ENCODE peak calls at places on chromosomes 1 and 21, in seven cellular contexts. One of them, this sample, is unnamed.

GRCh38 chr1:53636621-53637171 is 102.3 kb downstream of the GLIS1 start:
- DNase-seq in upper lobe of right lung: peak
- DNase-seq in WTC11: no peak
- DNase-seq in natural killer cell: no peak
- DNase-seq in body of pancreas: no peak
- DNase-seq in breast epithelium: no peak
- DNase-seq in fibroblast of the aortic adventitia: no peak
- DNase-seq in this sample: no peak

GRCh38 chr1:42674214-42674613 is 8.0 kb upstream of the YBX1 start:
- DNase-seq in upper lobe of right lung: no peak
- DNase-seq in WTC11: no peak
- DNase-seq in natural killer cell: no peak
- DNase-seq in body of pancreas: no peak
- DNase-seq in breast epithelium: no peak
- DNase-seq in fibroblast of the aortic adventitia: no peak
- DNase-seq in this sample: no peak

GRCh38 chr1:220884109-220884980 is 5.1 kb downstream of the HLX start:
- DNase-seq in upper lobe of right lung: no peak
- DNase-seq in WTC11: peak
- DNase-seq in natural killer cell: no peak
- DNase-seq in body of pancreas: no peak
- DNase-seq in breast epithelium: no peak
- DNase-seq in fibroblast of the aortic adventitia: peak
- DNase-seq in this sample: no peak

GRCh38 chr21:16992448-16992847 is 520.4 kb upstream of the CXADR start:
- DNase-seq in upper lobe of right lung: no peak
- DNase-seq in WTC11: no peak
- DNase-seq in natural killer cell: no peak
- DNase-seq in body of pancreas: no peak
- DNase-seq in breast epithelium: no peak
- DNase-seq in fibroblast of the aortic adventitia: no peak
- DNase-seq in this sample: no peak

GRCh38 chr1:161099090-161099802 is 1.1 kb downstream of the KLHDC9 start:
- DNase-seq in upper lobe of right lung: no peak
- DNase-seq in WTC11: no peak
- DNase-seq in natural killer cell: no peak
- DNase-seq in body of pancreas: no peak
- DNase-seq in breast epithelium: no peak
- DNase-seq in fibroblast of the aortic adventitia: no peak
- DNase-seq in this sample: no peak

GRCh38 chr1:18907021-18907913 is 4.9 kb upstream of the ALDH4A1 start:
- DNase-seq in upper lobe of right lung: peak
- DNase-seq in WTC11: peak
- DNase-seq in natural killer cell: peak
- DNase-seq in body of pancreas: peak
- DNase-seq in breast epithelium: peak
- DNase-seq in fibroblast of the aortic adventitia: peak
- DNase-seq in this sample: peak

GRCh38 chr21:46039891-46040660 is 57.8 kb upstream of the COL6A2 start:
- DNase-seq in upper lobe of right lung: no peak
- DNase-seq in WTC11: no peak
- DNase-seq in natural killer cell: no peak
- DNase-seq in body of pancreas: no peak
- DNase-seq in breast epithelium: no peak
- DNase-seq in fibroblast of the aortic adventitia: no peak
- DNase-seq in this sample: no peak

GRCh38 chr1:112012823-112013222 is 23.4 kb upstream of the KCND3 start:
- DNase-seq in upper lobe of right lung: no peak
- DNase-seq in WTC11: no peak
- DNase-seq in natural killer cell: no peak
- DNase-seq in body of pancreas: no peak
- DNase-seq in breast epithelium: no peak
- DNase-seq in fibroblast of the aortic adventitia: no peak
- DNase-seq in this sample: no peak

GRCh38 chr1:23367791-23368561 is 1.7 kb downstream of the ZNF436 start:
- DNase-seq in upper lobe of right lung: peak
- DNase-seq in WTC11: peak
- DNase-seq in natural killer cell: peak
- DNase-seq in body of pancreas: peak
- DNase-seq in breast epithelium: peak
- DNase-seq in fibroblast of the aortic adventitia: peak
- DNase-seq in this sample: peak
- TF ChIP-seq CTCF in upper lobe of right lung: peak
- TF ChIP-seq CTCF in WTC11: no peak
- TF ChIP-seq CTCF in natural killer cell: no peak
- TF ChIP-seq CTCF in body of pancreas: no peak
- TF ChIP-seq CTCF in breast epithelium: no peak
- TF ChIP-seq CTCF in fibroblast of the aortic adventitia: no peak
- TF ChIP-seq CTCF in this sample: no peak

GRCh38 chr1:210944255-210944654 is 189.7 kb downstream of the KCNH1 start:
- DNase-seq in upper lobe of right lung: no peak
- DNase-seq in WTC11: no peak
- DNase-seq in natural killer cell: no peak
- DNase-seq in body of pancreas: no peak
- DNase-seq in breast epithelium: no peak
- DNase-seq in fibroblast of the aortic adventitia: no peak
- DNase-seq in this sample: no peak

GRCh38 chr1:210951279-210951678 is 182.7 kb downstream of the KCNH1 start:
- DNase-seq in upper lobe of right lung: no peak
- DNase-seq in WTC11: no peak
- DNase-seq in natural killer cell: no peak
- DNase-seq in body of pancreas: no peak
- DNase-seq in breast epithelium: no peak
- DNase-seq in fibroblast of the aortic adventitia: no peak
- DNase-seq in this sample: no peak

GRCh38 chr1:210949039-210949438 is 184.9 kb downstream of the KCNH1 start:
- DNase-seq in upper lobe of right lung: no peak
- DNase-seq in WTC11: no peak
- DNase-seq in natural killer cell: no peak
- DNase-seq in body of pancreas: no peak
- DNase-seq in breast epithelium: no peak
- DNase-seq in fibroblast of the aortic adventitia: no peak
- DNase-seq in this sample: no peak

GRCh38 chr1:210949489-210949888 is 184.5 kb downstream of the KCNH1 start:
- DNase-seq in upper lobe of right lung: no peak
- DNase-seq in WTC11: no peak
- DNase-seq in natural killer cell: no peak
- DNase-seq in body of pancreas: no peak
- DNase-seq in breast epithelium: no peak
- DNase-seq in fibroblast of the aortic adventitia: no peak
- DNase-seq in this sample: no peak
- TF ChIP-seq CTCF in upper lobe of right lung: no peak
- TF ChIP-seq CTCF in WTC11: no peak
- TF ChIP-seq CTCF in natural killer cell: no peak
- TF ChIP-seq CTCF in body of pancreas: no peak
- TF ChIP-seq CTCF in breast epithelium: no peak
- TF ChIP-seq CTCF in fibroblast of the aortic adventitia: no peak
- TF ChIP-seq CTCF in this sample: no peak

GRCh38 chr1:96080925-96081324 is 640.7 kb upstream of the PTBP2 start:
- DNase-seq in upper lobe of right lung: no peak
- DNase-seq in WTC11: no peak
- DNase-seq in natural killer cell: no peak
- DNase-seq in body of pancreas: no peak
- DNase-seq in breast epithelium: no peak
- DNase-seq in fibroblast of the aortic adventitia: peak
- DNase-seq in this sample: peak
- TF ChIP-seq CTCF in upper lobe of right lung: no peak
- TF ChIP-seq CTCF in WTC11: no peak
- TF ChIP-seq CTCF in natural killer cell: no peak
- TF ChIP-seq CTCF in body of pancreas: no peak
- TF ChIP-seq CTCF in breast epithelium: no peak
- TF ChIP-seq CTCF in fibroblast of the aortic adventitia: no peak
- TF ChIP-seq CTCF in this sample: peak

GRCh38 chr1:197619008-197619640 is 156.2 kb downstream of the DENND1B start:
- DNase-seq in upper lobe of right lung: no peak
- DNase-seq in WTC11: no peak
- DNase-seq in natural killer cell: no peak
- DNase-seq in body of pancreas: no peak
- DNase-seq in breast epithelium: no peak
- DNase-seq in fibroblast of the aortic adventitia: peak
- DNase-seq in this sample: no peak
- TF ChIP-seq CTCF in upper lobe of right lung: peak
- TF ChIP-seq CTCF in WTC11: no peak
- TF ChIP-seq CTCF in natural killer cell: no peak
- TF ChIP-seq CTCF in body of pancreas: peak
- TF ChIP-seq CTCF in breast epithelium: peak
- TF ChIP-seq CTCF in fibroblast of the aortic adventitia: peak
- TF ChIP-seq CTCF in this sample: peak

GRCh38 chr1:108320851-108321250 is 77.0 kb upstream of the NBPF4 start:
- DNase-seq in upper lobe of right lung: no peak
- DNase-seq in WTC11: no peak
- DNase-seq in natural killer cell: no peak
- DNase-seq in body of pancreas: no peak
- DNase-seq in breast epithelium: no peak
- DNase-seq in fibroblast of the aortic adventitia: no peak
- DNase-seq in this sample: no peak

GRCh38 chr1:108314815-108315214 is 70.9 kb upstream of the NBPF4 start:
- DNase-seq in upper lobe of right lung: no peak
- DNase-seq in WTC11: no peak
- DNase-seq in natural killer cell: no peak
- DNase-seq in body of pancreas: no peak
- DNase-seq in breast epithelium: no peak
- DNase-seq in fibroblast of the aortic adventitia: no peak
- DNase-seq in this sample: no peak

DNA sequence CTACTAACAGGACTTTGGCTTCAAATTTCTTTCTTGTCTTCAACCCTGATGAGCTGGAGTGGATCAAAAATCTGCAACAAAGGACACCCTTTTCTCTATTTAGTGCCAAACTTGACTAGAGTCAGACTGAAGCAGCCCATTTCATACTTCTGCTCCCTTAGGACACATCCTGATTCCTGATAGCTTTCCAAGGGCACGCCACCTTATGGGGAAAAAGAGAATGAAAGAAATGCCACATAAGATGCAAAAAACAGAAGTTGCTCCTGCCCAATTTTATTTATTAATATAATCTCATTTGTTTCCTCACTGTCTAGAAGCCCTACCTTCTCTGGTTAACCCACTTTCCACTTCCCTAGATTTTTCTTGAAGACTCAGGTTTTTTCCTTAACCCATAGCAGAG is 72.7 kb upstream of the NBPF4 start:
- DNase-seq in upper lobe of right lung: no peak
- DNase-seq in WTC11: no peak
- DNase-seq in natural killer cell: no peak
- DNase-seq in body of pancreas: no peak
- DNase-seq in breast epithelium: no peak
- DNase-seq in fibroblast of the aortic adventitia: peak
- DNase-seq in this sample: no peak
- TF ChIP-seq CTCF in upper lobe of right lung: no peak
- TF ChIP-seq CTCF in WTC11: peak
- TF ChIP-seq CTCF in natural killer cell: no peak
- TF ChIP-seq CTCF in body of pancreas: no peak
- TF ChIP-seq CTCF in breast epithelium: no peak
- TF ChIP-seq CTCF in fibroblast of the aortic adventitia: peak
- TF ChIP-seq CTCF in this sample: peak

GRCh38 chr1:174296309-174296708 is 137.0 kb downstream of the RABGAP1L start:
- DNase-seq in upper lobe of right lung: no peak
- DNase-seq in WTC11: no peak
- DNase-seq in natural killer cell: no peak
- DNase-seq in body of pancreas: no peak
- DNase-seq in breast epithelium: no peak
- DNase-seq in fibroblast of the aortic adventitia: no peak
- DNase-seq in this sample: no peak

GRCh38 chr1:174297351-174297750 is 138.0 kb downstream of the RABGAP1L start:
- DNase-seq in upper lobe of right lung: no peak
- DNase-seq in WTC11: peak
- DNase-seq in natural killer cell: no peak
- DNase-seq in body of pancreas: no peak
- DNase-seq in breast epithelium: no peak
- DNase-seq in fibroblast of the aortic adventitia: no peak
- DNase-seq in this sample: no peak

DNA sequence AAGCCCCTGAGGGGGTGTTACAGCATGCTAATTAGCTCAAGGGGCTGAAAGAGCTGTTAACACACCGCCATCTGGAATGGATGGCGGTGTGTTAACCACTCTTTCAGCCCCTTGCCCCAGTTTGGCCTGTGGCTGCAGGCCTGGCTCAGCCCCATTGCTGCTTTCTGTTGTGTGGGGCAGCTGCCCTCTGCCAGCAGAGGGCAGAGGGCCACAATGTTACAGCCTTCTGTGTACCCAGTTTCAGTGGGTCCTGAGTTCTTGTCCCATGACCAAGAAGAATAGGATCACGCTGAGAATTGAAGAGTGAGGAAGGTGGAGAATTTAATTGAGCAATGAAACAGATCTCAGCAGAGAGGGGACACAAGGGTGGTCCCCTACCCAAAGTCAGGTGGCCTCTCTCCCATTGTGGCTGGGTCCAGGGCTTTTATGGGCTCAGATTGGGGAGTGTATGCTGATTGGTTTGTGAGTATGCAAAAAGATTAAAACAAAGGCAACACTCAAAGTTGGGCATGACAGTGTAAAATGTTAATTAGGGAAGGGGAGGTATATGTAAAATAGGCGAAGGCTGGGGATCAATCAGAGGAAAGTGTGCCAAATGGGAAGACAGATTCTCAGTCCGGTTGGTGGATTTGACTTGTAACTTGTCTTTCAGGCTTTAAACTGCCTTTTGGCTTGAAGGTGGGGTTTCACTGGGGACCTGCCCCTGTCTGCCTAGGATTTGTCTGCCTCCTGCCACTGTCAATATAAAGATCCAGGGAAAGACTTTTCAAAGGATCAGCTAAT is 142.2 kb downstream of the RABGAP1L start:
- DNase-seq in upper lobe of right lung: no peak
- DNase-seq in WTC11: no peak
- DNase-seq in natural killer cell: no peak
- DNase-seq in body of pancreas: no peak
- DNase-seq in breast epithelium: no peak
- DNase-seq in fibroblast of the aortic adventitia: no peak
- DNase-seq in this sample: no peak
- TF ChIP-seq CTCF in upper lobe of right lung: no peak
- TF ChIP-seq CTCF in WTC11: no peak
- TF ChIP-seq CTCF in natural killer cell: no peak
- TF ChIP-seq CTCF in body of pancreas: no peak
- TF ChIP-seq CTCF in breast epithelium: no peak
- TF ChIP-seq CTCF in fibroblast of the aortic adventitia: no peak
- TF ChIP-seq CTCF in this sample: no peak

DNA sequence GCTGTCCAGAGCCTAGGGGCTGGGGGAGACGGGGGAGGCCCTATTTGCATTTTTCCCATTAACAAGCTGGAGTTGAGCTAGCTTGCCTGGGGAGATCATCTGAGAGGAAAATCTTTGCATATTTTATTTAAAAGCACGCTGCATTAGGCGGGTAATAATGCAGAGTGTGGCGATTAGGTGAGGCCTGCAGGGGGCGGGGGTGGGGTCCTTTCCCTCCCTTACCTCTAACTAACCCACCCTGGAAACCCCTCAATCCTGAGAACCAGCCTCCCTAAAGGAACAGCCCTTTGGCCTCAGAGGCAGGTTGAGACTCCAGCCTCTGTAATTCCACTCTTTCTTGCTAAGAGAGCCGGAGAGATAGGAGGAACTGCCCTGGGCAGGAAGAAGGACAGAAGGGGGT is 16.1 kb downstream of the C1orf216 start:
- DNase-seq in upper lobe of right lung: no peak
- DNase-seq in WTC11: no peak
- DNase-seq in natural killer cell: no peak
- DNase-seq in body of pancreas: no peak
- DNase-seq in breast epithelium: no peak
- DNase-seq in fibroblast of the aortic adventitia: no peak
- DNase-seq in this sample: no peak
- TF ChIP-seq CTCF in upper lobe of right lung: no peak
- TF ChIP-seq CTCF in WTC11: peak
- TF ChIP-seq CTCF in natural killer cell: no peak
- TF ChIP-seq CTCF in body of pancreas: no peak
- TF ChIP-seq CTCF in breast epithelium: no peak
- TF ChIP-seq CTCF in fibroblast of the aortic adventitia: no peak
- TF ChIP-seq CTCF in this sample: no peak